ENCODE peak calls at places on chromosomes 13 and 19, in seven cellular contexts. One of them, this sample, is unnamed. For H3K4me1, the result is how much of the 10 kb centered on the place peaks cover.

GRCh38 chr13:29125934-29126424 is 305.8 kb downstream of the MTUS2 start:
- DNase-seq in adrenal gland: no peak
- DNase-seq in PC-3: no peak
- DNase-seq in pancreas: no peak
- DNase-seq in body of pancreas: no peak
- DNase-seq in SJSA1: no peak
- DNase-seq in colonic mucosa: no peak
- DNase-seq in this sample: no peak

GRCh38 chr19:39497850-39498261 is 891 bp upstream of the DLL3 start:
- DNase-seq in PC-3: peak
- DNase-seq in SJSA1: peak
- DNase-seq in body of pancreas: no peak
- DNase-seq in pancreas: no peak
- DNase-seq in colonic mucosa: peak
- DNase-seq in adrenal gland: no peak
- DNase-seq in this sample: peak

GRCh38 chr13:74889321-74889720 is 592.6 kb downstream of the TBC1D4 start:
- DNase-seq in adrenal gland: no peak
- DNase-seq in SJSA1: no peak
- DNase-seq in PC-3: peak
- DNase-seq in body of pancreas: no peak
- DNase-seq in colonic mucosa: no peak
- DNase-seq in pancreas: no peak
- DNase-seq in this sample: no peak

GRCh38 chr13:108929532-108929931 is 300.1 kb downstream of the MYO16 start:
- DNase-seq in pancreas: no peak
- DNase-seq in adrenal gland: no peak
- DNase-seq in PC-3: peak
- DNase-seq in body of pancreas: no peak
- DNase-seq in SJSA1: no peak
- DNase-seq in colonic mucosa: no peak
- DNase-seq in this sample: no peak

GRCh38 chr13:20270163-20270865 is 38.2 kb upstream of the GJB6 start:
- DNase-seq in pancreas: no peak
- DNase-seq in adrenal gland: no peak
- DNase-seq in SJSA1: peak
- DNase-seq in PC-3: no peak
- DNase-seq in body of pancreas: no peak
- DNase-seq in colonic mucosa: no peak
- DNase-seq in this sample: no peak

GRCh38 chr19:33998739-33999345 is 173.5 kb upstream of the LSM14A start:
- DNase-seq in body of pancreas: no peak
- DNase-seq in adrenal gland: no peak
- DNase-seq in pancreas: no peak
- DNase-seq in colonic mucosa: no peak
- DNase-seq in PC-3: peak
- DNase-seq in SJSA1: no peak
- DNase-seq in this sample: no peak

GRCh38 chr13:50125556-50126377 is 110.5 kb downstream of the KCNRG start:
- DNase-seq in pancreas: peak
- DNase-seq in adrenal gland: peak
- DNase-seq in colonic mucosa: peak
- DNase-seq in body of pancreas: peak
- DNase-seq in PC-3: peak
- DNase-seq in SJSA1: peak
- DNase-seq in this sample: peak

GRCh38 chr13:67353891-67354459 is 123.8 kb upstream of the PCDH9 start:
- DNase-seq in adrenal gland: no peak
- DNase-seq in pancreas: no peak
- DNase-seq in body of pancreas: no peak
- DNase-seq in PC-3: no peak
- DNase-seq in colonic mucosa: no peak
- DNase-seq in SJSA1: no peak
- DNase-seq in this sample: no peak

GRCh38 chr19:44689290-44690130 is 9.4 kb upstream of the CEACAM16 start:
- DNase-seq in PC-3: peak
- DNase-seq in SJSA1: peak
- DNase-seq in pancreas: peak
- DNase-seq in adrenal gland: peak
- DNase-seq in colonic mucosa: peak
- DNase-seq in body of pancreas: peak
- DNase-seq in this sample: peak

GRCh38 chr13:19680751-19681150 is 47.3 kb downstream of the MPHOSPH8 start:
- DNase-seq in PC-3: no peak
- DNase-seq in pancreas: no peak
- DNase-seq in SJSA1: peak
- DNase-seq in colonic mucosa: no peak
- DNase-seq in adrenal gland: no peak
- DNase-seq in body of pancreas: no peak
- DNase-seq in this sample: no peak

GRCh38 chr13:64234255-64234654 is 2818.6 kb upstream of the PCDH20 start:
- DNase-seq in SJSA1: peak
- DNase-seq in PC-3: peak
- DNase-seq in body of pancreas: no peak
- DNase-seq in colonic mucosa: no peak
- DNase-seq in pancreas: no peak
- DNase-seq in adrenal gland: no peak
- DNase-seq in this sample: no peak

GRCh38 chr13:20684041-20684440 is 19.5 kb upstream of the IL17D start:
- DNase-seq in pancreas: no peak
- DNase-seq in body of pancreas: no peak
- DNase-seq in colonic mucosa: no peak
- DNase-seq in adrenal gland: no peak
- DNase-seq in PC-3: no peak
- DNase-seq in SJSA1: no peak
- DNase-seq in this sample: no peak

GRCh38 chr19:52778811-52779210 is 7.8 kb downstream of the ZNF600 start:
- DNase-seq in body of pancreas: no peak
- DNase-seq in pancreas: no peak
- DNase-seq in SJSA1: no peak
- DNase-seq in adrenal gland: no peak
- DNase-seq in PC-3: no peak
- DNase-seq in colonic mucosa: no peak
- DNase-seq in this sample: no peak

GRCh38 chr13:73657821-73658540 is 476.2 kb downstream of the KLF12 start:
- DNase-seq in PC-3: no peak
- DNase-seq in adrenal gland: no peak
- DNase-seq in colonic mucosa: peak
- DNase-seq in body of pancreas: peak
- DNase-seq in pancreas: no peak
- DNase-seq in SJSA1: no peak
- DNase-seq in this sample: no peak

GRCh38 chr19:55485439-55486011 is 537 bp downstream of the NAT14 start:
- DNase-seq in SJSA1: no peak
- DNase-seq in pancreas: peak
- DNase-seq in PC-3: no peak
- DNase-seq in colonic mucosa: no peak
- DNase-seq in body of pancreas: no peak
- DNase-seq in adrenal gland: peak
- DNase-seq in this sample: no peak

GRCh38 chr19:55484571-55485438 is at the start of gene NAT14:
- DNase-seq in colonic mucosa: no peak
- DNase-seq in SJSA1: peak
- DNase-seq in pancreas: peak
- DNase-seq in body of pancreas: peak
- DNase-seq in adrenal gland: peak
- DNase-seq in PC-3: peak
- DNase-seq in this sample: peak

GRCh38 chr19:55486971-55487883 is 1.0 kb upstream of the SSC5D start:
- DNase-seq in SJSA1: peak
- DNase-seq in PC-3: peak
- DNase-seq in adrenal gland: peak
- DNase-seq in pancreas: peak
- DNase-seq in colonic mucosa: peak
- DNase-seq in body of pancreas: no peak
- DNase-seq in this sample: peak

GRCh38 chr19:55487884-55488687 is at the start of gene SSC5D:
- DNase-seq in adrenal gland: peak
- DNase-seq in colonic mucosa: no peak
- DNase-seq in pancreas: peak
- DNase-seq in SJSA1: no peak
- DNase-seq in PC-3: no peak
- DNase-seq in body of pancreas: no peak
- DNase-seq in this sample: no peak

DNA sequence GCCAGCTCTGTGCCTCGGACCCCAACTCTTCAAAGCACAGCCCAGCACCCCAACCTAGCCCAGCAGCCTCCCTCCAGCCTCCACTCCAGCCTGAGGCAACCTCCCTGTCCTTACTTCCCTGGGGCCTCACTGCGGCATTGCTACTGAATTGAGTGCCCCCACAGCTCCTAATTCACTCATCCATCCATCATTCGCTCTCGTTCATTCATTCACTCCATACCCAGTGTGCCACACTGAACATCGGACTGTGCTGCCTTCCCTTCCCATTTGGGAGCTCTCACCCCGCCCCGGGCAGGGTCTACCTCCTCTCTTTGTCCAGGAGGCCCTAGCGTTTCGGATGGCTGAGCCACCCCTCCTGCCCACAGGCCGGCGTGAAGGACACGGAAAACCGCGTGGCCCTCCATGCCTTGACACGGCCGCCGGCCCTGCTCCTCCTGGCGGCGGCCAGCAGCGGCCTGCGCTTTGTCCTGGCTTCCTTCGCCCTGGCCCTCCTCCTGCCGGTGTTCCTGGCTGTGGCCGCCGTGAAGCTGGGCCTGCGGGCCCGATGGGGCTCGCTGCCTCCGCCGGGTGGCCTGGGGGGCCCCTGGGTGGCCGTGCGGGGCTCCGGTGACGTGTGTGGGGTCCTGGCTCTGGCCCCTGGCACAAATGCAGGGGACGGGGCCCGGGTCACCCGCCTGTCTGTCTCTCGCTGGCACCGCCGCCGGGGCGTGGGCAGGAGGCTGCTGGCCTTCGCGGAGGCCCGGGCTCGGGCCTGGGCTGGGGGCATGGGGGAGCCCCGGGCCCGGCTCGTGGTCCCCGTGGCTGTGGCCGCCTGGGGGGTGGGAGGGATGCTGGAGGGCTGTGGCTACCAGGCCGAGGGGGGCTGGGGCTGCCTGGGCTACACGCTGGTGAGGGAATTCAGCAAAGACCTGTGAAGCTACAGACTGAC is 1.3 kb downstream of the NAT14 start:
- DNase-seq in SJSA1: no peak
- DNase-seq in body of pancreas: no peak
- DNase-seq in pancreas: peak
- DNase-seq in PC-3: no peak
- DNase-seq in colonic mucosa: no peak
- DNase-seq in adrenal gland: peak
- DNase-seq in this sample: no peak
- H3K4me1 ChIP-seq in SJSA1: under half
- H3K4me1 ChIP-seq in body of pancreas: under half
- H3K4me1 ChIP-seq in pancreas: under half
- H3K4me1 ChIP-seq in PC-3: under half
- H3K4me1 ChIP-seq in colonic mucosa: under half
- H3K4me1 ChIP-seq in adrenal gland: under half
- H3K4me1 ChIP-seq in this sample: under half

GRCh38 chr19:47479701-47480503 is 4.1 kb downstream of the KPTN start:
- DNase-seq in PC-3: no peak
- DNase-seq in body of pancreas: no peak
- DNase-seq in colonic mucosa: peak
- DNase-seq in adrenal gland: peak
- DNase-seq in SJSA1: no peak
- DNase-seq in pancreas: peak
- DNase-seq in this sample: no peak
- H3K4me1 ChIP-seq in PC-3: under half
- H3K4me1 ChIP-seq in body of pancreas: under half
- H3K4me1 ChIP-seq in colonic mucosa: under half
- H3K4me1 ChIP-seq in adrenal gland: under half
- H3K4me1 ChIP-seq in SJSA1: under half
- H3K4me1 ChIP-seq in pancreas: under half
- H3K4me1 ChIP-seq in this sample: under half

GRCh38 chr19:1511318-1511988 is 1.4 kb downstream of the ADAMTSL5 start:
- DNase-seq in colonic mucosa: no peak
- DNase-seq in pancreas: peak
- DNase-seq in PC-3: no peak
- DNase-seq in adrenal gland: no peak
- DNase-seq in SJSA1: no peak
- DNase-seq in body of pancreas: no peak
- DNase-seq in this sample: no peak

GRCh38 chr19:1510442-1510806 is 2.4 kb downstream of the ADAMTSL5 start:
- DNase-seq in PC-3: no peak
- DNase-seq in SJSA1: no peak
- DNase-seq in adrenal gland: no peak
- DNase-seq in body of pancreas: no peak
- DNase-seq in pancreas: peak
- DNase-seq in colonic mucosa: no peak
- DNase-seq in this sample: no peak

GRCh38 chr19:1511989-1512338 is 855 bp downstream of the ADAMTSL5 start:
- DNase-seq in pancreas: peak
- DNase-seq in colonic mucosa: no peak
- DNase-seq in body of pancreas: no peak
- DNase-seq in SJSA1: no peak
- DNase-seq in adrenal gland: no peak
- DNase-seq in PC-3: no peak
- DNase-seq in this sample: no peak

GRCh38 chr19:1509589-1510441 is 3.0 kb downstream of the ADAMTSL5 start:
- DNase-seq in colonic mucosa: no peak
- DNase-seq in pancreas: no peak
- DNase-seq in PC-3: no peak
- DNase-seq in adrenal gland: no peak
- DNase-seq in SJSA1: no peak
- DNase-seq in body of pancreas: no peak
- DNase-seq in this sample: no peak

DNA sequence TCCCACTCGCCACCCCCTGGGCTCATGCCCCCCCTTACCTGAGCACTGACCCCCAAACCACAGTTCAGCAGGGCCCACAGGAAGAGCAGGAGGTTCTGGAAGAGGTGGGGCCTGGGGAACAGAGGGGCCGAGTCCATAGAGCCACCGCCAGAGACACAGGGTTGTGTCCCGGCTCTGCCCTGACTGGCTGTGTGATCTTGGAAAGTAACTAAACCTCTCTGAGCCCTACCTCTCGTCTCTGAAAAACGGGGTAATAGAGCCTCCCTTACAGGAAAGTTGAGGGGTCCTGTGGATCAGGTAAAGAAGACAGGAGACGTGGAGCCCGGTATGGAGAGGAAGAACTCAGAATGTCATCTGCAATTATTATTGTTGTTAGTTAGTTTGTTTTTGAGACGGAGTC is 2.0 kb downstream of the ADAMTSL5 start:
- DNase-seq in adrenal gland: no peak
- DNase-seq in SJSA1: no peak
- DNase-seq in colonic mucosa: no peak
- DNase-seq in body of pancreas: no peak
- DNase-seq in pancreas: no peak
- DNase-seq in PC-3: no peak
- DNase-seq in this sample: no peak
- H3K4me1 ChIP-seq in adrenal gland: under half
- H3K4me1 ChIP-seq in SJSA1: under half
- H3K4me1 ChIP-seq in colonic mucosa: under half
- H3K4me1 ChIP-seq in body of pancreas: under half
- H3K4me1 ChIP-seq in pancreas: under half
- H3K4me1 ChIP-seq in PC-3: under half
- H3K4me1 ChIP-seq in this sample: under half

DNA sequence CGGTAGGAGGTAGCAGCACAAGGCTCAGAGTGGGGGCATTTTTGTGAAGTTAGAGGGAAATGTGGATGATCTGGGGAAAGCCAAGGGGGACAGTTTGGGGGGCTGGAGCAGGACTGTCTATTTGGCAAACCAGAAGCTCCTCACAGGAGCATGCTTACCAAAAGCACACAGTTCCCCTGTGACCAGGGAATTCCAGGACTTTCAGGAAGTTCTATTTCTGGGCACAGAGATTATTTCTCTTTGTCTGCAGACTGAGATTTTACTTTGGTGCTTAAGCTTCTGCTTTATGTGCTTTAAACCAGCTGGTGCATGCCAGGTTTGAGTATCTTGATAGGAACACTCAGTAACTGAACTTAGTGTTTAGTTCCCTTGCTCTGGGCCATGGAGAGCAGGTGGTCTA is 525.3 kb downstream of the DIAPH3 start:
- DNase-seq in adrenal gland: no peak
- DNase-seq in SJSA1: no peak
- DNase-seq in PC-3: no peak
- DNase-seq in colonic mucosa: no peak
- DNase-seq in body of pancreas: no peak
- DNase-seq in pancreas: no peak
- DNase-seq in this sample: no peak
- H3K4me1 ChIP-seq in adrenal gland: under half
- H3K4me1 ChIP-seq in SJSA1: under half
- H3K4me1 ChIP-seq in PC-3: under half
- H3K4me1 ChIP-seq in colonic mucosa: under half
- H3K4me1 ChIP-seq in body of pancreas: under half
- H3K4me1 ChIP-seq in pancreas: under half
- H3K4me1 ChIP-seq in this sample: under half